ENCODE peak calls at places on chromosomes 2 and 18, in five cellular contexts. Q, E, H, F and L are unnamed samples.

GRCh38 chr18:61825386-61825785 is 67.4 kb downstream of the RNF152 start:
- DNase-seq in Q (no peak), E (no peak), H (peak), F (no peak), L (no peak)

GRCh38 chr18:35680139-35680551 is 98.6 kb downstream of the GALNT1 start:
- DNase-seq in Q (no peak), E (no peak), H (peak), F (peak), L (no peak)

GRCh38 chr18:59139291-59139614 is 431 bp upstream of the SEC11C start:
- DNase-seq in Q (peak), E (peak), H (peak), F (peak), L (peak)

GRCh38 chr2:222892321-222892720 is 31.5 kb downstream of the ACSL3 start:
- DNase-seq in Q (no peak), E (no peak), H (peak), F (no peak), L (no peak)

GRCh38 chr18:24885266-24885665 is 424.8 kb downstream of the HRH4 start:
- DNase-seq in Q (no peak), E (no peak), H (no peak), F (no peak), L (no peak)

GRCh38 chr18:6746386-6746960 is 17.0 kb downstream of the ARHGAP28 start:
- DNase-seq in Q (no peak), E (no peak), H (no peak), F (no peak), L (no peak)

GRCh38 chr18:22320736-22321135 is 97.0 kb downstream of the CTAGE1 start:
- DNase-seq in Q (no peak), E (no peak), H (no peak), F (no peak), L (no peak)

GRCh38 chr2:125405816-125406215 is 1250.1 kb upstream of the GYPC start:
- DNase-seq in Q (no peak), E (no peak), H (peak), F (peak), L (no peak)

GRCh38 chr2:47501374-47502200 is 98.6 kb downstream of the MSH2 start:
- DNase-seq in Q (no peak), E (no peak), H (peak), F (no peak), L (no peak)

GRCh38 chr2:223090081-223090480 is 38.1 kb downstream of the KCNE4 start:
- DNase-seq in Q (no peak), E (no peak), H (no peak), F (no peak), L (no peak)

GRCh38 chr2:168469281-168469988 is 13.4 kb downstream of the CERS6 start:
- DNase-seq in Q (no peak), E (no peak), H (no peak), F (no peak), L (peak)

GRCh38 chr18:2274613-2275012 is 296.7 kb downstream of the METTL4 start:
- DNase-seq in Q (no peak), E (no peak), H (no peak), F (no peak), L (no peak)

GRCh38 chr2:62506421-62506750 is 391 bp upstream of the TMEM17 start:
- DNase-seq in Q (no peak), E (no peak), H (no peak), F (no peak), L (no peak)

GRCh38 chr2:191910518-191910917 is 63.6 kb upstream of the CAVIN2 start:
- DNase-seq in Q (no peak), E (no peak), H (peak), F (no peak), L (no peak)

GRCh38 chr2:27081984-27082772 is 3.8 kb downstream of the EMILIN1 start:
- DNase-seq in Q (no peak), E (no peak), H (no peak), F (no peak), L (no peak)